ENCODE peak calls at places on chromosomes 13 and 19, in ten cellular contexts. G is neural progenitor cell, L is ascending aorta, B is foreskin fibroblast, X is IMR-90, D is GM12864, K is choroid plexus epithelial cell, Z is HFF-Myc, R is left lung, H is gastrocnemius medialis. M is an unnamed sample.
A peak's percentile ranks its signal among the peaks of the same experiment; 100 is the strongest.

GRCh38 chr19:44282846-44283245 is 22.0 kb downstream of the ZNF235 start:
- DNase-seq in G (no peak), H (no peak), L (no peak), Z (no peak), R (no peak), K (no peak), D (no peak), X (peak; percentile 19), B (peak; percentile 21), M (no peak)

GRCh38 chr13:46526763-46527162 is 26.2 kb upstream of the LRCH1 start:
- DNase-seq in H (no peak), K (no peak), B (no peak), X (no peak), L (no peak), D (no peak), Z (no peak), G (no peak), R (no peak), M (no peak)

GRCh38 chr13:45327253-45327954 is 13.6 kb downstream of the TPT1 start:
- DNase-seq in G (no peak), X (no peak), R (no peak), Z (no peak), K (no peak), H (no peak), B (no peak), D (no peak), L (no peak), M (no peak)

GRCh38 chr19:55146648-55147218 is 2.3 kb downstream of the TNNT1 start:
- DNase-seq in B (no peak), K (no peak), R (no peak), X (no peak), G (peak; percentile 91), Z (no peak), D (no peak), L (no peak), H (peak; percentile 36), M (no peak)

GRCh38 chr13:110820311-110820710 is 94.6 kb downstream of the ANKRD10 start:
- DNase-seq in K (no peak), X (no peak), B (no peak), H (no peak), L (no peak), R (no peak), Z (no peak), G (peak; percentile 18), D (no peak), M (no peak)

GRCh38 chr19:51690359-51691121 is 2.6 kb upstream of the SPACA6 start:
- DNase-seq in B (peak; percentile 65), D (no peak), L (no peak), H (no peak), R (peak; percentile 86), X (peak; percentile 68), G (peak; percentile 87), Z (no peak), K (peak; percentile 83), M (no peak)

GRCh38 chr13:28636677-28637317 is 22.1 kb upstream of the POMP start:
- DNase-seq in X (peak; percentile 89), Z (peak; percentile 57), K (peak; percentile 89), B (peak; percentile 74), G (peak; percentile 77), L (no peak), H (no peak), D (no peak), R (no peak), M (peak; percentile 47)

GRCh38 chr13:80850771-80851170 is 509.8 kb upstream of the SPRY2 start:
- DNase-seq in H (no peak), X (no peak), G (no peak), D (no peak), Z (no peak), R (no peak), K (no peak), L (no peak), B (no peak), M (no peak)

GRCh38 chr19:2611483-2612464 is 90.7 kb downstream of the GNG7 start:
- DNase-seq in X (no peak), D (no peak), L (no peak), Z (no peak), H (no peak), B (no peak), R (no peak), G (no peak), K (no peak), M (no peak)

GRCh38 chr19:35155981-35156672 is 1.6 kb downstream of the FXYD5 start:
- DNase-seq in D (no peak), R (no peak), G (no peak), B (no peak), X (no peak), K (no peak), Z (no peak), L (no peak), H (no peak), M (no peak)

GRCh38 chr19:35155441-35155840 is 906 bp downstream of the FXYD5 start:
- DNase-seq in H (no peak), B (no peak), G (no peak), D (no peak), R (no peak), X (no peak), Z (no peak), K (no peak), L (no peak), M (no peak)

GRCh38 chr19:35157431-35157830 is 2.9 kb downstream of the FXYD5 start:
- DNase-seq in Z (no peak), H (no peak), R (no peak), G (no peak), B (no peak), X (no peak), L (no peak), K (no peak), D (no peak), M (no peak)

GRCh38 chr19:35154535-35155406 is at the start of gene FXYD5:
- DNase-seq in B (peak; percentile 83), K (peak; percentile 68), Z (no peak), L (peak; percentile 48), X (peak; percentile 80), R (peak; percentile 96), H (no peak), G (peak; percentile 72), D (no peak), M (peak; percentile 49)

GRCh38 chr19:35156673-35157014 is 2.1 kb downstream of the FXYD5 start:
- DNase-seq in L (no peak), Z (no peak), G (no peak), B (no peak), R (no peak), H (no peak), D (no peak), K (no peak), X (no peak), M (no peak)
- H3K4me3 ChIP-seq in L (no peak overlapping the region), Z (no peak overlapping the region), G (no peak overlapping the region), B (no peak overlapping the region), R (no peak overlapping the region), H (no peak overlapping the region), D (no peak overlapping the region), K (no peak overlapping the region), X (no peak overlapping the region), M (no peak overlapping the region)

DNA sequence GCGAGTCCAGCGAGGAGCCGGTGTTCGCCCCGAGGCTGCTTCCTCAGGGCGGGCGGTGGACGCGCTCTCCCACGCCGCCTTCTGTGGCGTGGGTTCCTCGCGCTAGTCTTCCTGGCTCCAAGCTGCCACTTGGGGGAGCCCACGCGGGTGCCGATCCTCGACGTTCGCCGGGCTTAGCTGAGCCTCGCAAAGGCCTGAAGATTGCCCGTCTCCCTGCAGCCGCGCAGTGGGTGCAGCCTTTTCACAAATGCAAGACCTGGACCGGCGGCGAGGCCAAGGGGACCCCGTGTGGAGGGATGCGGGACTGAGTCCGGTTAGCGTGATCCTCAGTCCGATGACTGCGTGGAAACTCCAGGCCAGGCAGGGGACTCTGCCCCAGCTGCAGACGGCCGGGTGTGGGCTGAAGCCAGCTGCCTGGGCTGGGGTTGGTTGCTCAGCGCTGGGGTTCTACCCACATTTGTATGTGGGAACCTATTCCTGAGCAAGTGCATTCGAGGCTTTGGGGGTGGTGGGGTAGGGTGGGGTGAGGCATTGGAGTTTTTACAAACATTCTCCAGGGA is 16.6 kb upstream of the LRP3 start:
- DNase-seq in R (no peak), B (no peak), L (peak; percentile 19), X (no peak), K (no peak), H (no peak), Z (no peak), G (peak; percentile 79), D (no peak), M (no peak)
- TF ChIP-seq CTCF in R (peak; percentile 55), B (peak; percentile 17), L (peak; percentile 54), X (peak; percentile 50), K (peak; percentile 60), H (no peak), Z (peak; percentile 8), G (peak; percentile 39), D (peak; percentile 38), M (peak; percentile 32)

GRCh38 chr19:38870612-38871011 is 7.5 kb downstream of the RINL start:
- DNase-seq in R (peak; percentile 61), X (no peak), H (no peak), L (no peak), Z (no peak), B (no peak), G (no peak), D (no peak), K (no peak), M (no peak)

GRCh38 chr19:38869836-38870607 is 8.1 kb downstream of the RINL start:
- DNase-seq in L (no peak), H (no peak), Z (peak; percentile 31), B (peak; percentile 34), K (peak; percentile 63), X (peak; percentile 45), D (no peak), G (peak; percentile 81), R (peak; percentile 97), M (no peak)

GRCh38 chr19:38868551-38868950 is 9.5 kb downstream of the RINL start:
- DNase-seq in B (no peak), D (no peak), X (no peak), R (no peak), L (no peak), K (no peak), H (no peak), Z (no peak), G (no peak), M (no peak)

GRCh38 chr19:38867176-38867780 is 10.8 kb downstream of the RINL start:
- DNase-seq in D (no peak), H (no peak), Z (no peak), B (no peak), K (no peak), X (no peak), L (no peak), R (no peak), G (no peak), M (no peak)

GRCh38 chr19:38869160-38869835 is 8.8 kb downstream of the RINL start:
- DNase-seq in Z (no peak), G (no peak), L (no peak), R (peak; percentile 81), X (no peak), H (no peak), K (no peak), B (no peak), D (no peak), M (no peak)
- H3K4me3 ChIP-seq in Z (peak overlapping the region; percentile 48), G (peak overlapping the region; percentile 28), L (peak overlapping the region; percentile 40), R (peak overlapping the region; percentile 41), X (peak overlapping the region; percentile 39), H (peak overlapping the region; percentile 50), K (peak overlapping the region; percentile 54), B (peak overlapping the region; percentile 46), D (peak overlapping the region; percentile 43), M (peak overlapping the region; percentile 45)

DNA sequence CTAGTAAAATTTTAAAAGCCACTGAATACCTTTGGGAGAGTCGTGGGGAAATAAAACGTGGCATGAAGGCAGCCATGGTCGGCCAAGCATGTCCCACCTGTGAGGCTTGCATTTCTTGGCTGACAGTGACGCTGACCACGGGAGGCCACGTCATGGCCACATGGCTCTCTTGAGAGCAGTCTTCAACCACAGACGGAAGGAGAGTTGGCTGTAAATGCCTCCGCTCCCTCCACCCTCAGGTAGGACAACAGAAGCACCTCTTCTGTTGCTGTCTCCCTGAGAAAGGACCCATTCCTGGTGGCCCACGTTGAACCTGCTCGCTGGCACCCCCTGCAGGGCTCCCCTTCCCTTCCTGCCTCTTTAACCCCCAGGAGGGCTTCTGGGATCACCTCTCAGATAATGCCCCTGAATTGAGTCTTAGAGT is 10.6 kb upstream of the LRRC25 start:
- DNase-seq in L (no peak), H (no peak), G (peak; percentile 47), R (peak; percentile 89), D (peak; percentile 56), K (no peak), X (no peak), B (no peak), Z (no peak), M (no peak)
- TF ChIP-seq CTCF in L (peak; percentile 33), H (no peak), G (peak; percentile 55), R (peak; percentile 63), D (peak; percentile 72), K (peak; percentile 61), X (peak; percentile 33), B (peak; percentile 46), Z (peak; percentile 50), M (peak; percentile 52)